ENCODE peak calls at places on chromosome 12, in four cellular contexts. M is H9, Q is psoas muscle, S is upper lobe of right lung. A is an unnamed sample. For H3K4me1 and H3K27me3, the result is how much of the 10 kb centered on the place peaks cover.

GRCh38 chr12:22803725-22804124 is 178.8 kb downstream of the ETNK1 start:
- DNase-seq in Q (no peak), S (no peak), M (peak), A (peak)

GRCh38 chr12:105228494-105228893 is 7.5 kb downstream of the APPL2 start:
- DNase-seq in S (no peak), Q (no peak), M (no peak), A (no peak)

GRCh38 chr12:126558810-126559209 is 1493.6 kb downstream of the AACS start:
- DNase-seq in S (no peak), Q (no peak), M (no peak), A (no peak)

GRCh38 chr12:129966086-129966640 is 62.3 kb upstream of the TMEM132D start:
- DNase-seq in Q (no peak), M (no peak), S (no peak), A (no peak)

GRCh38 chr12:103924761-103925641 is 5.2 kb upstream of the HSP90B1 start:
- DNase-seq in M (no peak), S (no peak), Q (no peak), A (no peak)

GRCh38 chr12:71662861-71663560 is 637 bp downstream of the ZFC3H1 start:
- DNase-seq in M (peak), Q (peak), S (peak), A (peak)

GRCh38 chr12:68159681-68160304 is at the start of gene IFNG:
- DNase-seq in S (no peak), M (no peak), Q (no peak), A (no peak)

GRCh38 chr12:68031881-68032739 is 42.9 kb downstream of the IFNG-AS1 start:
- DNase-seq in S (no peak), M (no peak), Q (no peak), A (no peak)

GRCh38 chr12:101939856-101940265 is 62.5 kb downstream of the DRAM1 start:
- DNase-seq in M (peak), S (no peak), Q (no peak), A (peak)

GRCh38 chr12:29273178-29273843 is 107.7 kb downstream of the ERGIC2 start:
- DNase-seq in M (peak), Q (no peak), S (no peak), A (no peak)

GRCh38 chr12:63853978-63854377 is 9.5 kb downstream of the SRGAP1 start:
- DNase-seq in M (no peak), Q (no peak), S (no peak), A (no peak)

GRCh38 chr12:19561411-19561961 is 122.2 kb downstream of the AEBP2 start:
- DNase-seq in Q (no peak), S (no peak), M (no peak), A (no peak)

GRCh38 chr12:46456356-46457334 is 84.1 kb upstream of the SLC38A2 start:
- DNase-seq in S (no peak), M (no peak), Q (no peak), A (no peak)

GRCh38 chr12:46454981-46455380 is 82.4 kb upstream of the SLC38A2 start:
- DNase-seq in S (no peak), M (no peak), Q (no peak), A (no peak)

GRCh38 chr12:46457958-46458357 is 85.4 kb upstream of the SLC38A2 start:
- DNase-seq in Q (no peak), S (no peak), M (no peak), A (no peak)

GRCh38 chr12:46453428-46453827 is 80.9 kb upstream of the SLC38A2 start:
- DNase-seq in Q (no peak), S (no peak), M (no peak), A (no peak)

DNA sequence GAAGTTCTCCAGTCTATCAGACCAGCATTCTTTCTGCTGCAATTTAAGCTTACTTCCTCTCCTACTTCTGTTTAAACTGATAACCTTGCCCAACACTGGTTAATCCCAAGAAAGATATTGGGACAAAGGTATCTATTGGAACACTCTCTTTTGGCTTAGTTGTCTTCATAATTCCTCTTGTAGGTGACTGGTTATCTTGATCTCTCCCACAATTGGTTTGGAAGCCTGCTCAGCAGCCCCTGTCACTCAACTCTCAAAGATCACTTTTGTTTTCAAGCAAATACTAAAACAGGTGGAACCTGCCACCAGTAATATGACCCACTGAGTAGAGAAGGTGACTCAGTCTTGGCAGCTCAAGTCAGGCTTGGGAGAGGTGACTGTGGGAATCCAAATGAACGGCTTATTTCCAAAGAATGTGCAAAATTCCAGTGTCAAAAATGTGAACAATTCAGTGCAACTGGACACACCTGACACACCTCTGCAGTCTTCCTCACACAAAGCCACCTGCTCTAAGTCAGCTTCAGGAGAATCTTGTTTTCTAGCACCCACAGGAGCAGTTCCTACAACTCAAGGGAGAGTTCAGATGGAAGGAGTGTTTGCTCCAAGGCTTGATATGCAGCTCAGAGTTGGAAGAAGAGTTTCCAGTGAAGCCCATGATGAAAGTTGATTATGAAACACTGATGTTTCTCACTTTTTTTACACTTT is 83.2 kb upstream of the SLC38A2 start:
- DNase-seq in Q (no peak), M (no peak), S (no peak), A (no peak)
- H3K27ac ChIP-seq in Q (peak), M (no peak), S (no peak), A (no peak)

GRCh38 chr12:46679754-46680153 is 146.0 kb downstream of the SLC38A4 start:
- DNase-seq in M (no peak), S (no peak), Q (no peak), A (no peak)
- H3K4me1 ChIP-seq in M (under half), S (under half), Q (under half), A (under half)

GRCh38 chr12:113457710-113458109 is 14.0 kb downstream of the LHX5 start:
- DNase-seq in S (no peak), Q (no peak), M (no peak), A (no peak)
- H3K27me3 ChIP-seq in S (under half), Q (under half), M (under half), A (under half)

DNA sequence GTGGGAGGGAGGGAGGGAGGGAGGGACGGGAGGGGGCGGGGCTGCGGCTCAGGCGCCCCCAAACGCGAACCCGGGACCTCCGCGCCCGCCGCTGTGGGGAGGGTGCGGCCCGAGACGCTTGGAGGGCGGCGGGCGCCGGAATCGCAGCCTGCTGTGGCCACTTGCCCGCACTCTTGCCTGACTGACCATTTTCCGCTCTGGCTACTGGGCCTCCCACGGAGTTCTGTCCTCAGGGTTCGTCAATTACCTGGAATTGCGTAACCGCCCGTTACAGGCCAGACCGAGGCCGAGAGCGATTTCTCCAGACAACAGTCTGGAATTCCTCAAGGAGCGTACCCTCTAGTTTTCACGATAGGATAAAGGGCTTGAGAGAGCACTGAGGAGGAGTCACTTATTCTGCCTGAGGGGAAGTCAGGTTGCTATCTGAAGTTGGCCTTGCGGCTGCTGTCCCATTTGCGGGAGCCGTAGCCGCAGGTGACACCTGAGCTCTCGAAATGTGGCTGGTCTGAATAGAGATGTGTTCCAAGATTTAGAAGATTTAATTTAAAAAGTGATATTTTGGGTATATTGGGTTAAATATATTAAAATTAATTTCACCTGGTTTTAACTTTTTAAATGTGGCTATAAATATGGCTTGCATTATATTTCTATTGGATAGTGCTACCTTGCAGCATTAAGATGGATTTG is 446 bp upstream of the ZNF641 start:
- DNase-seq in Q (peak), S (no peak), M (peak), A (peak)
- H3K27ac ChIP-seq in Q (peak), S (peak), M (no peak), A (peak)

DNA sequence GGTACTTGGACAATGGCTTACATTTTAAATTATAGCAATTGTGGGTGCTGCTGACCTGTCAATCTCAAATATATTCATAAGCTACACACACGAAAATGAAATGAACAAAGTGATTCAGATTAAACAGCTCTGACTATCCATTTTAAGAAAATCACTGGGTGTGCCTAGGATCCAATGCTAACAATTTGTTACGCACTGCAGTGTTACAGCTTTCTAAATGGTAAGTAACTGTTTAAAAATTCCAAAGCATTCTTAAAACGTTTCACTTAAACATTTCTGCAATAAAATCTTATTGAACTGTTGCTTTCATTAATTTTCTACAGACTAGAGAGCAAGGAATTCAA is 18.9 kb downstream of the LMO3 start:
- DNase-seq in Q (no peak), S (no peak), M (no peak), A (no peak)
- H3K4me1 ChIP-seq in Q (under half), S (under half), M (under half), A (under half)

DNA sequence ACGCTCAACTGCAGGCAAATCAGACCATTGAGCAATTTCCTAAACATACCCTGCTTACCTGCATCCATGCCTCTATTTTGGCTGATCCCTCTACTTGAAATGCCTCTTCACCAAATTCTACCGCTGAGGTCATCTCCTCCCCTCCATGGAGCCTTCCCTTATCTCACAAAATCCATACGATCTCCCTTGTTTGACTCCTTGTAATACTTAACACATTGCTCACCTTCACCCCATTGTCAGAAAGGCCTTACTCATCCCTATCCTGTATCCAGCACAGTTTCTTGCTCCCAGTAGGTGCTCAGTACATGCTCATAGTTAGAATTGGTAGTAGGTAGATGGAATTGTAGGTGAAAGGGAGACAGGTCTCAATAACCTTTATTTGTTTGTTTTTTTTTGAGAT is 5.4 kb downstream of the DDN start:
- DNase-seq in M (no peak), Q (no peak), S (no peak), A (no peak)
- H3K27me3 ChIP-seq in M (under half), Q (half or more), S (half or more), A (under half)

A was measured in right cardiac atrium.